ENCODE peak calls at places on chromosomes 16 and 17, in seven cellular contexts. One of them, this sample, is unnamed.

GRCh38 chr17:40327244-40327666 is 18.3 kb downstream of the RARA start:
- DNase-seq in H54: no peak
- DNase-seq in AG04449: no peak
- DNase-seq in T47D: no peak
- DNase-seq in stimulated activated naive CD4-positive, alpha-beta T cell treated with Interleukin-2 at 50 U/mL for 16 hours: no peak
- DNase-seq in fibroblast of lung: no peak
- DNase-seq in nucleus accumbens: no peak
- DNase-seq in this sample: no peak

GRCh38 chr17:2050246-2050866 is 4.5 kb upstream of the HIC1 start:
- DNase-seq in fibroblast of lung: peak
- DNase-seq in AG04449: no peak
- DNase-seq in stimulated activated naive CD4-positive, alpha-beta T cell treated with Interleukin-2 at 50 U/mL for 16 hours: peak
- DNase-seq in nucleus accumbens: peak
- DNase-seq in T47D: no peak
- DNase-seq in H54: no peak
- DNase-seq in this sample: peak

GRCh38 chr17:78974635-78975591 is 4.8 kb downstream of the LGALS3BP start:
- DNase-seq in fibroblast of lung: peak
- DNase-seq in H54: no peak
- DNase-seq in T47D: peak
- DNase-seq in nucleus accumbens: no peak
- DNase-seq in AG04449: peak
- DNase-seq in stimulated activated naive CD4-positive, alpha-beta T cell treated with Interleukin-2 at 50 U/mL for 16 hours: no peak
- DNase-seq in this sample: no peak

GRCh38 chr17:27950995-27951394 is 57.8 kb upstream of the LYRM9 start:
- DNase-seq in stimulated activated naive CD4-positive, alpha-beta T cell treated with Interleukin-2 at 50 U/mL for 16 hours: no peak
- DNase-seq in AG04449: no peak
- DNase-seq in fibroblast of lung: no peak
- DNase-seq in nucleus accumbens: no peak
- DNase-seq in H54: no peak
- DNase-seq in T47D: no peak
- DNase-seq in this sample: peak

GRCh38 chr17:40313660-40314556 is 4.9 kb downstream of the RARA start:
- DNase-seq in fibroblast of lung: no peak
- DNase-seq in stimulated activated naive CD4-positive, alpha-beta T cell treated with Interleukin-2 at 50 U/mL for 16 hours: no peak
- DNase-seq in T47D: no peak
- DNase-seq in H54: no peak
- DNase-seq in AG04449: no peak
- DNase-seq in nucleus accumbens: no peak
- DNase-seq in this sample: no peak

GRCh38 chr16:48231675-48232214 is 12.4 kb upstream of the LONP2 start:
- DNase-seq in T47D: no peak
- DNase-seq in AG04449: peak
- DNase-seq in H54: peak
- DNase-seq in nucleus accumbens: peak
- DNase-seq in stimulated activated naive CD4-positive, alpha-beta T cell treated with Interleukin-2 at 50 U/mL for 16 hours: peak
- DNase-seq in fibroblast of lung: peak
- DNase-seq in this sample: peak

GRCh38 chr17:59842901-59843652 is 49.7 kb downstream of the TUBD1 start:
- DNase-seq in fibroblast of lung: peak
- DNase-seq in nucleus accumbens: no peak
- DNase-seq in T47D: no peak
- DNase-seq in stimulated activated naive CD4-positive, alpha-beta T cell treated with Interleukin-2 at 50 U/mL for 16 hours: peak
- DNase-seq in H54: no peak
- DNase-seq in AG04449: peak
- DNase-seq in this sample: no peak

GRCh38 chr17:78401246-78401645 is 22.8 kb downstream of the PGS1 start:
- DNase-seq in stimulated activated naive CD4-positive, alpha-beta T cell treated with Interleukin-2 at 50 U/mL for 16 hours: no peak
- DNase-seq in H54: no peak
- DNase-seq in fibroblast of lung: no peak
- DNase-seq in AG04449: no peak
- DNase-seq in nucleus accumbens: no peak
- DNase-seq in T47D: no peak
- DNase-seq in this sample: no peak

GRCh38 chr16:86085161-86085611 is 186.2 kb downstream of the IRF8 start:
- DNase-seq in fibroblast of lung: no peak
- DNase-seq in T47D: no peak
- DNase-seq in H54: no peak
- DNase-seq in stimulated activated naive CD4-positive, alpha-beta T cell treated with Interleukin-2 at 50 U/mL for 16 hours: no peak
- DNase-seq in nucleus accumbens: no peak
- DNase-seq in AG04449: no peak
- DNase-seq in this sample: no peak

GRCh38 chr17:57357830-57358426 is 101.6 kb downstream of the MSI2 start:
- DNase-seq in nucleus accumbens: no peak
- DNase-seq in fibroblast of lung: no peak
- DNase-seq in stimulated activated naive CD4-positive, alpha-beta T cell treated with Interleukin-2 at 50 U/mL for 16 hours: no peak
- DNase-seq in T47D: peak
- DNase-seq in AG04449: no peak
- DNase-seq in H54: no peak
- DNase-seq in this sample: no peak

GRCh38 chr16:29710227-29711219 is 31.5 kb downstream of the QPRT start:
- DNase-seq in H54: peak
- DNase-seq in fibroblast of lung: peak
- DNase-seq in AG04449: peak
- DNase-seq in nucleus accumbens: peak
- DNase-seq in T47D: peak
- DNase-seq in stimulated activated naive CD4-positive, alpha-beta T cell treated with Interleukin-2 at 50 U/mL for 16 hours: peak
- DNase-seq in this sample: peak

GRCh38 chr16:48831081-48831722 is 221.2 kb upstream of the N4BP1 start:
- DNase-seq in nucleus accumbens: no peak
- DNase-seq in fibroblast of lung: no peak
- DNase-seq in T47D: no peak
- DNase-seq in H54: no peak
- DNase-seq in stimulated activated naive CD4-positive, alpha-beta T cell treated with Interleukin-2 at 50 U/mL for 16 hours: no peak
- DNase-seq in AG04449: no peak
- DNase-seq in this sample: no peak

GRCh38 chr16:71863995-71864394 is 18.2 kb downstream of the ATXN1L start:
- DNase-seq in H54: no peak
- DNase-seq in nucleus accumbens: no peak
- DNase-seq in AG04449: no peak
- DNase-seq in fibroblast of lung: no peak
- DNase-seq in T47D: no peak
- DNase-seq in stimulated activated naive CD4-positive, alpha-beta T cell treated with Interleukin-2 at 50 U/mL for 16 hours: no peak
- DNase-seq in this sample: no peak

GRCh38 chr16:72785886-72786285 is 262.0 kb downstream of the ZFHX3 start:
- DNase-seq in stimulated activated naive CD4-positive, alpha-beta T cell treated with Interleukin-2 at 50 U/mL for 16 hours: no peak
- DNase-seq in AG04449: no peak
- DNase-seq in nucleus accumbens: no peak
- DNase-seq in H54: no peak
- DNase-seq in fibroblast of lung: peak
- DNase-seq in T47D: no peak
- DNase-seq in this sample: no peak

GRCh38 chr16:56918467-56919012 is 13.4 kb upstream of the HERPUD1 start:
- DNase-seq in fibroblast of lung: no peak
- DNase-seq in nucleus accumbens: no peak
- DNase-seq in AG04449: no peak
- DNase-seq in stimulated activated naive CD4-positive, alpha-beta T cell treated with Interleukin-2 at 50 U/mL for 16 hours: no peak
- DNase-seq in T47D: no peak
- DNase-seq in H54: no peak
- DNase-seq in this sample: no peak

GRCh38 chr16:228151-228855 is 946 bp downstream of the LUC7L start:
- DNase-seq in AG04449: no peak
- DNase-seq in nucleus accumbens: no peak
- DNase-seq in H54: no peak
- DNase-seq in T47D: no peak
- DNase-seq in stimulated activated naive CD4-positive, alpha-beta T cell treated with Interleukin-2 at 50 U/mL for 16 hours: no peak
- DNase-seq in fibroblast of lung: no peak
- DNase-seq in this sample: no peak

GRCh38 chr16:88810166-88810867 is 1.4 kb downstream of the APRT start:
- DNase-seq in H54: no peak
- DNase-seq in AG04449: no peak
- DNase-seq in T47D: no peak
- DNase-seq in nucleus accumbens: no peak
- DNase-seq in stimulated activated naive CD4-positive, alpha-beta T cell treated with Interleukin-2 at 50 U/mL for 16 hours: no peak
- DNase-seq in fibroblast of lung: no peak
- DNase-seq in this sample: no peak

GRCh38 chr17:19553036-19553435 is 19.4 kb downstream of the SLC47A1 start:
- DNase-seq in T47D: no peak
- DNase-seq in AG04449: no peak
- DNase-seq in stimulated activated naive CD4-positive, alpha-beta T cell treated with Interleukin-2 at 50 U/mL for 16 hours: no peak
- DNase-seq in fibroblast of lung: no peak
- DNase-seq in H54: no peak
- DNase-seq in nucleus accumbens: no peak
- DNase-seq in this sample: no peak

GRCh38 chr17:80901319-80901718 is 90.3 kb upstream of the CHMP6 start:
- DNase-seq in H54: no peak
- DNase-seq in AG04449: no peak
- DNase-seq in fibroblast of lung: no peak
- DNase-seq in nucleus accumbens: peak
- DNase-seq in T47D: no peak
- DNase-seq in stimulated activated naive CD4-positive, alpha-beta T cell treated with Interleukin-2 at 50 U/mL for 16 hours: no peak
- DNase-seq in this sample: no peak

GRCh38 chr17:64020068-64020766 is at the start of gene ICAM2:
- DNase-seq in AG04449: no peak
- DNase-seq in T47D: no peak
- DNase-seq in H54: no peak
- DNase-seq in stimulated activated naive CD4-positive, alpha-beta T cell treated with Interleukin-2 at 50 U/mL for 16 hours: peak
- DNase-seq in fibroblast of lung: no peak
- DNase-seq in nucleus accumbens: no peak
- DNase-seq in this sample: no peak

GRCh38 chr16:17302620-17303019 is 168.1 kb downstream of the XYLT1 start:
- DNase-seq in H54: no peak
- DNase-seq in fibroblast of lung: no peak
- DNase-seq in T47D: no peak
- DNase-seq in nucleus accumbens: no peak
- DNase-seq in AG04449: no peak
- DNase-seq in stimulated activated naive CD4-positive, alpha-beta T cell treated with Interleukin-2 at 50 U/mL for 16 hours: no peak
- DNase-seq in this sample: no peak

GRCh38 chr16:27436921-27437650 is 35.1 kb downstream of the IL21R start:
- DNase-seq in AG04449: no peak
- DNase-seq in stimulated activated naive CD4-positive, alpha-beta T cell treated with Interleukin-2 at 50 U/mL for 16 hours: no peak
- DNase-seq in T47D: no peak
- DNase-seq in nucleus accumbens: no peak
- DNase-seq in fibroblast of lung: no peak
- DNase-seq in H54: no peak
- DNase-seq in this sample: no peak

GRCh38 chr16:27928542-27928941 is 135.0 kb downstream of the GSG1L start:
- DNase-seq in nucleus accumbens: no peak
- DNase-seq in stimulated activated naive CD4-positive, alpha-beta T cell treated with Interleukin-2 at 50 U/mL for 16 hours: no peak
- DNase-seq in H54: no peak
- DNase-seq in fibroblast of lung: no peak
- DNase-seq in T47D: no peak
- DNase-seq in AG04449: no peak
- DNase-seq in this sample: peak

GRCh38 chr17:47967607-47968252 is 3.2 kb upstream of the CDK5RAP3 start:
- DNase-seq in T47D: no peak
- DNase-seq in nucleus accumbens: no peak
- DNase-seq in AG04449: peak
- DNase-seq in fibroblast of lung: peak
- DNase-seq in H54: peak
- DNase-seq in stimulated activated naive CD4-positive, alpha-beta T cell treated with Interleukin-2 at 50 U/mL for 16 hours: no peak
- DNase-seq in this sample: no peak

GRCh38 chr16:50318796-50319578 is 49.8 kb downstream of the BRD7 start:
- DNase-seq in AG04449: no peak
- DNase-seq in T47D: no peak
- DNase-seq in H54: no peak
- DNase-seq in nucleus accumbens: no peak
- DNase-seq in fibroblast of lung: no peak
- DNase-seq in stimulated activated naive CD4-positive, alpha-beta T cell treated with Interleukin-2 at 50 U/mL for 16 hours: no peak
- DNase-seq in this sample: no peak

GRCh38 chr17:43701318-43701743 is 39.6 kb upstream of the MEOX1 start:
- DNase-seq in AG04449: no peak
- DNase-seq in T47D: no peak
- DNase-seq in nucleus accumbens: no peak
- DNase-seq in H54: peak
- DNase-seq in stimulated activated naive CD4-positive, alpha-beta T cell treated with Interleukin-2 at 50 U/mL for 16 hours: peak
- DNase-seq in fibroblast of lung: peak
- DNase-seq in this sample: no peak

GRCh38 chr17:17603895-17604225 is 12.4 kb upstream of the PEMT start:
- DNase-seq in fibroblast of lung: no peak
- DNase-seq in nucleus accumbens: no peak
- DNase-seq in T47D: no peak
- DNase-seq in AG04449: no peak
- DNase-seq in H54: no peak
- DNase-seq in stimulated activated naive CD4-positive, alpha-beta T cell treated with Interleukin-2 at 50 U/mL for 16 hours: no peak
- DNase-seq in this sample: no peak

GRCh38 chr17:29250666-29251065 is 4.0 kb downstream of the CRYBA1 start:
- DNase-seq in nucleus accumbens: no peak
- DNase-seq in AG04449: peak
- DNase-seq in H54: no peak
- DNase-seq in stimulated activated naive CD4-positive, alpha-beta T cell treated with Interleukin-2 at 50 U/mL for 16 hours: no peak
- DNase-seq in T47D: no peak
- DNase-seq in fibroblast of lung: no peak
- DNase-seq in this sample: no peak

GRCh38 chr17:41655611-41656111 is 31.3 kb upstream of the KRT17 start:
- DNase-seq in T47D: peak
- DNase-seq in AG04449: no peak
- DNase-seq in H54: no peak
- DNase-seq in stimulated activated naive CD4-positive, alpha-beta T cell treated with Interleukin-2 at 50 U/mL for 16 hours: no peak
- DNase-seq in nucleus accumbens: no peak
- DNase-seq in fibroblast of lung: no peak
- DNase-seq in this sample: no peak

GRCh38 chr17:50491510-50491909 is 12.8 kb downstream of the RSAD1 start:
- DNase-seq in stimulated activated naive CD4-positive, alpha-beta T cell treated with Interleukin-2 at 50 U/mL for 16 hours: no peak
- DNase-seq in nucleus accumbens: no peak
- DNase-seq in H54: no peak
- DNase-seq in T47D: no peak
- DNase-seq in fibroblast of lung: no peak
- DNase-seq in AG04449: no peak
- DNase-seq in this sample: no peak

This sample was measured in D341Med.